ENCODE peak calls at places on chromosomes 6 and 20, in five cellular contexts. C, M, J, T and E are unnamed samples.
A peak's percentile ranks its signal among the peaks of the same experiment; 100 is the strongest.

GRCh38 chr6:146944809-146945208 is 259.4 kb upstream of the STXBP5 start:
- DNase-seq in J (no peak), M (no peak), T (no peak), C (peak; percentile 38), E (no peak)

GRCh38 chr6:12275084-12275483 is 15.1 kb upstream of the EDN1 start:
- DNase-seq in C (no peak), T (no peak), J (peak; percentile 28), M (no peak), E (no peak)

GRCh38 chr6:14053776-14054175 is 63.8 kb upstream of the CD83 start:
- DNase-seq in J (no peak), M (no peak), C (no peak), T (no peak), E (no peak)

GRCh38 chr20:19850190-19850533 is 92.1 kb downstream of the RIN2 start:
- DNase-seq in M (no peak), C (no peak), T (no peak), J (no peak), E (no peak)

GRCh38 chr6:111852704-111853103 is 20.5 kb downstream of the FYN start:
- DNase-seq in M (no peak), J (no peak), T (no peak), C (peak; percentile 45), E (no peak)

GRCh38 chr6:25175656-25176055 is 103.5 kb upstream of the CARMIL1 start:
- DNase-seq in T (no peak), J (no peak), M (no peak), C (no peak), E (no peak)

GRCh38 chr6:169008641-169009040 is 245.0 kb downstream of the THBS2 start:
- DNase-seq in J (no peak), C (no peak), M (no peak), T (no peak), E (no peak)

GRCh38 chr20:64035066-64035932 is 683 bp upstream of the C20orf204 start:
- DNase-seq in T (no peak), M (no peak), J (no peak), C (no peak), E (no peak)

GRCh38 chr20:50218987-50219435 is 28.4 kb downstream of the CEBPB start:
- DNase-seq in M (no peak), J (peak; percentile 26), T (no peak), C (peak; percentile 54), E (no peak)

GRCh38 chr6:157892363-157892878 is 69.4 kb downstream of the SNX9 start:
- DNase-seq in C (no peak), M (no peak), T (no peak), J (no peak), E (no peak)

GRCh38 chr20:25040438-25040831 is 17.5 kb downstream of the ACSS1 start:
- DNase-seq in M (no peak), C (no peak), T (no peak), J (no peak), E (no peak)

GRCh38 chr20:34475979-34476736 is 40.1 kb upstream of the DYNLRB1 start:
- DNase-seq in J (no peak), T (no peak), M (no peak), C (peak; percentile 47), E (peak; percentile 19)
- TF ChIP-seq ATF3 in J (no peak), T (no peak), M (no peak), C (no peak), E (no peak)

GRCh38 chr6:55919909-55920308 is 44.5 kb upstream of the BMP5 start:
- DNase-seq in T (no peak), M (no peak), C (no peak), J (no peak), E (no peak)

GRCh38 chr6:55922406-55922805 is 47.0 kb upstream of the BMP5 start:
- DNase-seq in C (no peak), T (no peak), M (no peak), J (no peak), E (no peak)

DNA sequence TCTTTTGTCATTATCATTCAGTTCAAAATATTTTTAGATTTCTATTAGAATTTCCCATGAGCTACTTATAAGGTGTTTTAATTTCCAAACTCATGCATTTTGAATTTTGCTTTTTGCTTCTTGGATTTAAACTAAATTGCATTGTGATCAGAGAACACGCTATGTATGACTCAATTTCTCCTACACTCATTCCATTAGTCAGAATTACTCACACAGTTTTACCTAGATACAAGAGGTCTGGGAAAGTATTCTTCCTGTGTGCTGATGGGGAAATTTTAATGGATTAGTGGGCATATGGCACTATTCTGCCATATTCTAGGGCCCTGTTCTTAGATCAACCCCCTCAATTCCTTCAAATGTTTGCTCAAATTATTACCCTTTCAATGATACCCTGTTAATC is 49.9 kb upstream of the BMP5 start:
- DNase-seq in T (no peak), J (no peak), C (no peak), M (peak; percentile 45), E (no peak)
- TF ChIP-seq MAX in T (no peak), J (no peak), C (no peak), M (no peak), E (no peak)

GRCh38 chr6:95574811-95575210 is 2.5 kb upstream of the MANEA start:
- DNase-seq in M (no peak), J (no peak), T (no peak), C (peak; percentile 47), E (no peak)
- TF ChIP-seq ATF3 in M (no peak), J (no peak), T (no peak), C (no peak), E (no peak)

GRCh38 chr6:167759206-167759605 is 67.5 kb upstream of the AFDN start:
- DNase-seq in T (no peak), J (no peak), C (no peak), M (no peak), E (no peak)
- TF ChIP-seq MAX in T (no peak), J (no peak), C (no peak), M (no peak), E (no peak)

GRCh38 chr20:59385038-59385437 is 84.6 kb downstream of the EDN3 start:
- DNase-seq in C (no peak), T (no peak), M (no peak), J (no peak), E (no peak)
- TF ChIP-seq ATF3 in C (no peak), T (no peak), M (no peak), J (no peak), E (no peak)